ENCODE peak calls at places on chromosomes 11 and 22, in nine cellular contexts. J is kidney epithelial cell; L is effector memory CD4-positive, alpha-beta T cell; A is cardiac muscle cell; P is neuronal stem cell; X is brain microvascular endothelial cell; U is aorta; Y is Karpas-422; K is mesendoderm. G is an unnamed sample.

GRCh38 chr11:559712-560304 is 730 bp downstream of the LMNTD2 start:
- DNase-seq in J (no peak), L (no peak), A (no peak), P (no peak), X (no peak), U (no peak), Y (no peak), K (peak; percentile 63), G (no peak)

GRCh38 chr11:72497731-72498130 is 63.4 kb upstream of the CLPB start:
- DNase-seq in J (no peak), L (no peak), A (no peak), P (no peak), X (no peak), U (no peak), Y (no peak), K (no peak), G (no peak)

GRCh38 chr11:94641167-94641761 is 74.1 kb downstream of the PIWIL4 start:
- DNase-seq in J (no peak), L (no peak), A (peak; percentile 64), P (no peak), X (no peak), U (peak; percentile 48), Y (no peak), K (peak; percentile 64), G (no peak)

GRCh38 chr11:72833083-72833733 is 19.0 kb downstream of the ATG16L2 start:
- DNase-seq in J (no peak), L (no peak), A (no peak), P (no peak), X (no peak), U (no peak), Y (no peak), K (no peak), G (no peak)

GRCh38 chr22:50252081-50253045 is 1.3 kb upstream of the HDAC10 start:
- DNase-seq in J (no peak), L (peak; percentile 42), A (peak; percentile 71), P (peak; percentile 62), X (peak; percentile 55), U (peak; percentile 83), Y (peak; percentile 87), K (peak; percentile 75), G (peak; percentile 77)

GRCh38 chr11:113193894-113194293 is 120.5 kb upstream of the TTC12 start:
- DNase-seq in J (no peak), L (no peak), A (peak; percentile 49), P (no peak), X (no peak), U (peak; percentile 60), Y (no peak), K (no peak), G (peak; percentile 47)

GRCh38 chr11:42727879-42728278 is 583.9 kb upstream of the API5 start:
- DNase-seq in J (no peak), L (no peak), A (no peak), P (no peak), X (no peak), U (no peak), Y (no peak), K (no peak), G (no peak)

GRCh38 chr11:47538741-47539575 is 14.0 kb downstream of the CELF1 start:
- DNase-seq in J (peak; percentile 38), L (no peak), A (no peak), P (no peak), X (no peak), U (no peak), Y (no peak), K (no peak), G (no peak)

GRCh38 chr22:47549741-47550340 is 787.4 kb downstream of the TBC1D22A start:
- DNase-seq in J (no peak), L (no peak), A (no peak), P (no peak), X (no peak), U (no peak), Y (no peak), K (no peak), G (no peak)

GRCh38 chr22:42333544-42333943 is 63.1 kb upstream of the TCF20 start:
- DNase-seq in J (no peak), L (no peak), A (no peak), P (no peak), X (no peak), U (no peak), Y (no peak), K (no peak), G (no peak)

GRCh38 chr11:1946812-1947480 is at the start of gene MRPL23:
- DNase-seq in J (no peak), L (no peak), A (no peak), P (no peak), X (no peak), U (no peak), Y (no peak), K (no peak), G (peak; percentile 45)

GRCh38 chr22:21640810-21641209 is 1.3 kb upstream of the SDF2L1 start:
- DNase-seq in J (no peak), L (no peak), A (no peak), P (no peak), X (no peak), U (no peak), Y (no peak), K (no peak), G (no peak)
- H3K4me3 ChIP-seq in J (no peak overlapping the region), L (no peak overlapping the region), A (no peak overlapping the region), P (peak overlapping the region; percentile 81), X (no peak overlapping the region), U (no peak overlapping the region), Y (peak overlapping the region; percentile 66), K (no peak overlapping the region), G (no peak overlapping the region)

GRCh38 chr11:96292291-96293010 is 50.5 kb downstream of the MAML2 start:
- DNase-seq in J (no peak), L (no peak), A (no peak), P (no peak), X (no peak), U (no peak), Y (no peak), K (no peak), G (no peak)

GRCh38 chr11:96294289-96294688 is 48.7 kb downstream of the MAML2 start:
- DNase-seq in J (no peak), L (no peak), A (no peak), P (no peak), X (no peak), U (no peak), Y (no peak), K (no peak), G (no peak)

GRCh38 chr11:96293109-96293508 is 49.9 kb downstream of the MAML2 start:
- DNase-seq in J (no peak), L (no peak), A (no peak), P (no peak), X (no peak), U (no peak), Y (no peak), K (no peak), G (no peak)

GRCh38 chr11:96290631-96291030 is 52.4 kb downstream of the MAML2 start:
- DNase-seq in J (no peak), L (no peak), A (no peak), P (no peak), X (no peak), U (no peak), Y (no peak), K (no peak), G (no peak)

DNA sequence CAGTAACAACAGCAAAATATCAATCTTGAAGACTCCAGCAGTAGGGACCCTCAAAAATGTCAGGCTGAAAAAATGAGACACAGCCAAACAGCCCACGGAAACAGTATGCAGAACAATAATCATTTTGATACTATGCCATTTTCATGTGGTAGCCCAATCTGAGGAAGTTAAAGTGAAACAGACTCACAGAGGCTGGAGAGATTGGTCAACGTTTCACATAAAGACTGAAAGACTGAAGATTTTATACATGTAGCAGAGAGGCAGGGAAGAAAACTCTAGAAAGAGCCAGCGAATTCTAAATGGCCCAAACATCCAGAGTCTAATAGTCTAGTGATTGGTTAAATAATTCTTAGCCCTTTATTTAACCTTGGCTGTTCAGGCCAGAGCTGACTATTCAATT is 49.4 kb downstream of the MAML2 start:
- DNase-seq in J (no peak), L (no peak), A (peak; percentile 57), P (no peak), X (peak; percentile 39), U (no peak), Y (no peak), K (no peak), G (no peak)
- H3K4me3 ChIP-seq in J (no peak overlapping the region), L (no peak overlapping the region), A (no peak overlapping the region), P (no peak overlapping the region), X (no peak overlapping the region), U (no peak overlapping the region), Y (no peak overlapping the region), K (no peak overlapping the region), G (peak overlapping the region; percentile 12)

DNA sequence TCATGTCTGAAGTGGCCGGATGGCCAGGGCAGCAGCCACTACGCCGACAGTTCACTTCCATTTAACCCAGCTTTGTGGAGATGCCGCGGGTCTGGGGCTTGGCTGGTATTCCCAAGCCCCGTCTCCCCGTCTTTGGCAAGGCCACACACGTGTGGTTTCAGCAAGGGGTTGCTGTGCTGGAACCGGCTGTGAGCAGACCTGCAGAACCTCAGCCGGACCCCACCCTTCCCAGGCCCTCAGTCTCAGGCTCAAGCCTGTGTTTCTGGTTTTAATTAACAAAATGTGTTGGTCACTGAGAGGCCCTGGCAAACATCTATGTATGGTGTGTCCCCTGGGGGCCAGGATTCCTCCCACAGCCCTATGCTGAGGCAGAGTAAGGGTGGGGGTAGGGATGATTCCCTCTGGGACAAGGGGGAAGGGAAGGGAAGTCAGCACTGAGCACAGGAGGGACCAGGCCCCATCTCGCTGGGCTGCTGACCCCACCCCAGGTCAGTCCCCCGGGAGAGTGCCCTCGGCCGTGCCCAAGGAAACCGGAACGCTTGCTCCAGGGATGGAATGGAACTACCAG is 9.3 kb downstream of the OSBPL5 start:
- DNase-seq in J (no peak), L (no peak), A (peak; percentile 43), P (no peak), X (no peak), U (peak; percentile 46), Y (no peak), K (no peak), G (no peak)
- H3K4me3 ChIP-seq in J (no peak overlapping the region), L (no peak overlapping the region), A (no peak overlapping the region), P (no peak overlapping the region), X (no peak overlapping the region), U (peak overlapping the region; percentile 27), Y (no peak overlapping the region), K (no peak overlapping the region), G (peak overlapping the region; percentile 13)

GRCh38 chr22:45647532-45648225 is 24.0 kb upstream of the ATXN10 start:
- DNase-seq in J (no peak), L (no peak), A (no peak), P (no peak), X (no peak), U (no peak), Y (no peak), K (no peak), G (no peak)

GRCh38 chr22:45644714-45645113 is 26.9 kb upstream of the ATXN10 start:
- DNase-seq in J (no peak), L (no peak), A (no peak), P (no peak), X (no peak), U (no peak), Y (no peak), K (no peak), G (no peak)

GRCh38 chr22:45645526-45646414 is 25.9 kb upstream of the ATXN10 start:
- DNase-seq in J (no peak), L (peak; percentile 52), A (peak; percentile 67), P (peak; percentile 65), X (peak; percentile 26), U (peak; percentile 73), Y (peak; percentile 89), K (peak; percentile 72), G (peak; percentile 75)

GRCh38 chr22:45642966-45643365 is 28.7 kb upstream of the ATXN10 start:
- DNase-seq in J (no peak), L (no peak), A (no peak), P (no peak), X (no peak), U (no peak), Y (no peak), K (no peak), G (no peak)

GRCh38 chr22:45645150-45645525 is 26.5 kb upstream of the ATXN10 start:
- DNase-seq in J (no peak), L (no peak), A (no peak), P (no peak), X (no peak), U (no peak), Y (no peak), K (no peak), G (no peak)
- H3K4me3 ChIP-seq in J (peak overlapping the region; percentile 3), L (no peak overlapping the region), A (no peak overlapping the region), P (no peak overlapping the region), X (peak overlapping the region; percentile 31), U (no peak overlapping the region), Y (peak overlapping the region; percentile 26), K (no peak overlapping the region), G (no peak overlapping the region)